ENCODE peak calls at places on chromosomes 7 and 10, in six cellular contexts. J, B, T, X, M and N are unnamed samples.

GRCh38 chr10:78972160-78972946 is 96.4 kb upstream of the ZMIZ1 start:
- DNase-seq in B (peak; percentile 87), X (peak; percentile 95), M (peak; percentile 78), J (peak; percentile 97), T (peak; percentile 52), N (peak; percentile 57)

GRCh38 chr7:20158684-20159083 is 58.5 kb downstream of the MACC1 start:
- DNase-seq in J (no peak), T (no peak), X (no peak), B (no peak), M (no peak), N (no peak)

GRCh38 chr7:4073750-4074149 is 608.3 kb upstream of the FOXK1 start:
- DNase-seq in B (no peak), T (no peak), M (no peak), J (no peak), X (no peak), N (no peak)

GRCh38 chr7:12431886-12432285 is 28.2 kb upstream of the VWDE start:
- DNase-seq in J (no peak), X (no peak), M (no peak), B (no peak), T (no peak), N (no peak)

GRCh38 chr7:98213874-98214810 is 2.9 kb downstream of the BHLHA15 start:
- DNase-seq in B (no peak), M (peak; percentile 12), J (peak; percentile 59), X (no peak), T (no peak), N (no peak)

GRCh38 chr10:104819731-104820130 is 178.6 kb downstream of the SORCS3 start:
- DNase-seq in J (no peak), B (no peak), X (no peak), M (no peak), T (no peak), N (no peak)

GRCh38 chr10:89342219-89342966 is 14.6 kb downstream of the IFIT3 start:
- DNase-seq in X (peak; percentile 25), B (peak; percentile 14), J (peak; percentile 89), M (peak; percentile 44), T (no peak), N (no peak)

GRCh38 chr7:64533756-64534155 is 29.1 kb downstream of the ZNF680 start:
- DNase-seq in J (no peak), B (no peak), X (no peak), M (no peak), T (no peak), N (no peak)

GRCh38 chr10:124864421-124865193 is 63.0 kb downstream of the ABRAXAS2 start:
- DNase-seq in T (peak; percentile 74), J (no peak), B (no peak), X (peak; percentile 11), M (peak; percentile 86), N (no peak)

GRCh38 chr7:16710641-16711040 is 42.9 kb upstream of the TSPAN13 start:
- DNase-seq in B (no peak), M (no peak), X (peak; percentile 69), T (no peak), J (no peak), N (no peak)

GRCh38 chr10:112785089-112785488 is 165.0 kb upstream of the TCF7L2 start:
- DNase-seq in B (no peak), X (no peak), T (no peak), M (no peak), J (no peak), N (no peak)

GRCh38 chr10:637221-637620 is 52.2 kb downstream of the DIP2C start:
- DNase-seq in M (no peak), X (no peak), J (no peak), B (no peak), T (no peak), N (no peak)

GRCh38 chr10:30437039-30437781 is 3.2 kb downstream of the MAP3K8 start:
- DNase-seq in J (no peak), M (no peak), T (no peak), X (peak; percentile 35), B (peak; percentile 79), N (no peak)

GRCh38 chr10:20694296-20694695 is 202.8 kb downstream of the NEBL start:
- DNase-seq in X (no peak), B (no peak), J (no peak), M (no peak), T (no peak), N (no peak)

GRCh38 chr7:149826344-149827088 is 11.7 kb upstream of the ZNF862 start:
- DNase-seq in B (no peak), M (no peak), X (no peak), J (no peak), T (no peak), N (no peak)

GRCh38 chr10:24238527-24239247 is 29.7 kb downstream of the KIAA1217 start:
- DNase-seq in T (peak; percentile 65), B (no peak), J (no peak), X (no peak), M (no peak), N (no peak)

GRCh38 chr10:74869635-74870034 is 43.2 kb downstream of the KAT6B start:
- DNase-seq in M (no peak), X (no peak), B (no peak), J (no peak), T (no peak), N (no peak)

GRCh38 chr10:76546411-76546810 is 1091.2 kb downstream of the KCNMA1 start:
- DNase-seq in X (no peak), M (no peak), J (no peak), T (no peak), B (no peak), N (no peak)

GRCh38 chr10:125407000-125407502 is 246.7 kb upstream of the CTBP2 start:
- DNase-seq in T (no peak), J (no peak), M (no peak), X (no peak), B (no peak), N (no peak)

GRCh38 chr7:137847418-137848050 is 760 bp upstream of the DGKI start:
- DNase-seq in T (no peak), B (no peak), J (no peak), M (no peak), X (no peak), N (no peak)

GRCh38 chr10:77965294-77965693 is 38.7 kb upstream of the DLG5 start:
- DNase-seq in T (no peak), M (no peak), J (no peak), B (no peak), X (peak; percentile 63), N (no peak)

GRCh38 chr10:132648072-132648855 is 110.7 kb downstream of the INPP5A start:
- DNase-seq in T (no peak), X (no peak), M (peak; percentile 12), J (peak; percentile 64), B (no peak), N (no peak)

DNA sequence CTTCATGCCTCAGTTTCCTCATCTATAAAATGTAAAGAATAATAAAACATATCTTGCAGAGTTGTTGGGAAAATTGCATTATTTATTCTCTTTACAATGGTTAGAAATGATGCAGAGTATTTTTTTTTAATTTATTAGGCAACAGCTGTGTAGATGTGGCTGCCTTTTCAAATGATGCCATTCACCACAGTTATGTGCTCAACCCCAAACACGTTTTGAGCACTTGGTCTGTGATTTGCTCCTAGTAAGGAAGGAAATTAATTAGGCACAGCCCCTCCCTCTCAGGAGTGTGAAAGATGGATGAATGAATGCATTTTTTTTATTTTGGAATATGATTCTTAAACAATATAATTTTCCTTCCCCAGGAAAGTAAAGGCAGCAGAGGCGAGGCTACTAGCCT is 575.1 kb downstream of the GALNT17 start:
- DNase-seq in B (no peak), J (no peak), X (no peak), M (no peak), T (no peak), N (no peak)
- H3K4me1 ChIP-seq in B (no peaks in the 10 kb centered on the region), J (no peaks in the 10 kb centered on the region), X (no peaks in the 10 kb centered on the region), M (no peaks in the 10 kb centered on the region), T (no peaks in the 10 kb centered on the region), N (no peaks in the 10 kb centered on the region)

GRCh38 chr10:119309423-119309770 is 102.0 kb downstream of the GRK5 start:
- DNase-seq in T (no peak), J (no peak), B (no peak), M (no peak), X (no peak), N (no peak)
- H3K4me1 ChIP-seq in T (no peaks in the 10 kb centered on the region), J (peaks cover 90% of the 10 kb centered on the region), B (peaks cover 18% of the 10 kb centered on the region), M (peaks cover 94% of the 10 kb centered on the region), X (peaks cover 38% of the 10 kb centered on the region), N (peaks cover 61% of the 10 kb centered on the region)

GRCh38 chr7:66007232-66007631 is 25.2 kb upstream of the GUSB start:
- DNase-seq in T (no peak), M (no peak), B (no peak), J (no peak), X (no peak), N (no peak)
- H3K4me1 ChIP-seq in T (no peaks in the 10 kb centered on the region), M (no peaks in the 10 kb centered on the region), B (no peaks in the 10 kb centered on the region), J (no peaks in the 10 kb centered on the region), X (peaks cover 5% of the 10 kb centered on the region), N (no peaks in the 10 kb centered on the region)

DNA sequence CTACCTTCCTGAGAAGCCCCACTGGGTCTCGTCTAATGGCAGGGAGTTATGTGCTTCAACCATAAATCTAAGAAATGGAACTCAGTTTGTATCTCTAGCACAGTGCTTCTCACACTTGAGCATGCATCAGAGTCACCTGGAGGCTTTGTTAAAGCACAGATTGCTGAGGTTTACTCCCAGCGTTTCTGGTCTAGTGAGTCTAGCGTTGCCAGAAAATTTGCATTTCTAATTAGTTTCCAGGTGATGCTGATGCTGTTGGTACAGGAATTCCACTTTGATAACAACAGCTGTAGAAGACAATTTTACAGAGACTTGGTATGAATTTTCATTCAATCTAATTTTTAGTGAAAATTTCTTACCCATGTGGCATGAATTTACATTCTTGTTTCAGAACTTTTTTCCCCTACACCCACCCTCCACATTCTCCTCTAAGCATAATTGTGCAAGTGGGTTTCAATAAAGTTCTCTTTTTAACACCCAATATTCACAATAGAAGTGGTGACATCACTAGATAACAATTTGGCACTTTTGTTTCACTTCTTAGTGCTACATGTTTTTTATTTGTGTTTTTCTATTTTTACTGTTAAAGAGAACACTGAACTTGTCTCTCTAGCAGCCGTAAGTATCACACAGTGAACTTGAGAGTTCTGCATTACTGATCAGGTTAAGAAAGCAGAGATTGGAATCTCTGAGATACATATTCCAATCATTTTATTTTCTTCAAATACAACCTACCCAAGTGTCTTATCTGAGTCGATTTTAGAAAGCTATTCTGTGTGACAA is 48.4 kb upstream of the BET1 start:
- DNase-seq in M (no peak), T (no peak), B (no peak), X (no peak), J (no peak), N (no peak)
- H3K4me1 ChIP-seq in M (no peaks in the 10 kb centered on the region), T (no peaks in the 10 kb centered on the region), B (no peaks in the 10 kb centered on the region), X (no peaks in the 10 kb centered on the region), J (no peaks in the 10 kb centered on the region), N (no peaks in the 10 kb centered on the region)